ENCODE peak calls at places on chromosomes 2 and 18, in ten cellular contexts. U is MCF 10A, I is tibial nerve, B is uterus, N is thoracic aorta, O is OCI-LY7, X is choroid plexus epithelial cell, F is HepG2, Y is HFFc6, A is pancreas. P is an unnamed sample.

GRCh38 chr2:28683100-28683706 is 68.4 kb upstream of the PPP1CB start:
- DNase-seq in U (peak; percentile 70), I (peak; percentile 42), B (peak; percentile 81), N (peak; percentile 49), O (no peak), X (peak; percentile 98), F (peak; percentile 42), Y (peak; percentile 45), A (peak; percentile 82), P (no peak)

GRCh38 chr2:217010173-217010572 is 150.3 kb upstream of the TNP1 start:
- DNase-seq in U (no peak), I (no peak), B (no peak), N (no peak), O (no peak), X (no peak), F (peak; percentile 21), Y (no peak), A (no peak), P (no peak)

GRCh38 chr18:12318857-12319256 is 10.8 kb downstream of the TUBB6 start:
- DNase-seq in U (no peak), I (no peak), B (no peak), N (no peak), O (no peak), X (no peak), F (no peak), Y (no peak), A (no peak), P (no peak)

GRCh38 chr2:178070824-178071223 is 1.8 kb downstream of the PDE11A start:
- DNase-seq in U (no peak), I (no peak), B (no peak), N (no peak), O (no peak), X (no peak), F (peak; percentile 57), Y (peak; percentile 3), A (no peak), P (no peak)

GRCh38 chr2:170321526-170321925 is 143.6 kb downstream of the MYO3B start:
- DNase-seq in U (no peak), I (no peak), B (no peak), N (no peak), O (no peak), X (no peak), F (no peak), Y (no peak), A (no peak), P (no peak)

GRCh38 chr2:241225545-241225944 is 37.1 kb downstream of the ANO7 start:
- DNase-seq in U (no peak), I (no peak), B (no peak), N (no peak), O (no peak), X (no peak), F (no peak), Y (no peak), A (peak; percentile 16), P (no peak)

GRCh38 chr2:223877771-223878410 is 40.5 kb upstream of the AP1S3 start:
- DNase-seq in U (no peak), I (no peak), B (no peak), N (no peak), O (no peak), X (no peak), F (no peak), Y (no peak), A (no peak), P (no peak)

GRCh38 chr18:50819727-50820378 is at the start of gene MRO:
- DNase-seq in U (peak; percentile 80), I (peak; percentile 75), B (peak; percentile 81), N (peak; percentile 28), O (peak; percentile 75), X (peak; percentile 82), F (peak; percentile 58), Y (peak; percentile 51), A (peak; percentile 82), P (peak; percentile 96)

GRCh38 chr18:70234667-70235459 is 29.4 kb upstream of the RTTN start:
- DNase-seq in U (peak; percentile 6), I (no peak), B (no peak), N (no peak), O (no peak), X (peak; percentile 22), F (no peak), Y (no peak), A (no peak), P (no peak)

GRCh38 chr18:31603335-31603734 is 11.7 kb downstream of the TTR start:
- DNase-seq in U (peak; percentile 25), I (no peak), B (no peak), N (no peak), O (no peak), X (no peak), F (no peak), Y (no peak), A (no peak), P (no peak)

GRCh38 chr18:44742741-44743311 is 62.1 kb downstream of the SETBP1 start:
- DNase-seq in U (no peak), I (peak; percentile 37), B (peak; percentile 76), N (no peak), O (no peak), X (peak; percentile 62), F (no peak), Y (no peak), A (peak; percentile 32), P (no peak)

GRCh38 chr2:17309741-17310339 is 208.4 kb downstream of the RAD51AP2 start:
- DNase-seq in U (peak; percentile 83), I (no peak), B (no peak), N (no peak), O (peak; percentile 57), X (peak; percentile 82), F (peak; percentile 86), Y (no peak), A (no peak), P (no peak)

GRCh38 chr2:233414777-233415570 is 60.7 kb downstream of the DGKD start:
- DNase-seq in U (peak; percentile 93), I (no peak), B (no peak), N (peak; percentile 34), O (no peak), X (no peak), F (no peak), Y (peak; percentile 48), A (no peak), P (no peak)

GRCh38 chr18:5309888-5310470 is 14.5 kb upstream of the ZBTB14 start:
- DNase-seq in U (peak; percentile 14), I (no peak), B (no peak), N (no peak), O (peak; percentile 62), X (no peak), F (no peak), Y (no peak), A (no peak), P (no peak)

GRCh38 chr2:51613-52012 is 5.3 kb upstream of the FAM110C start:
- DNase-seq in U (no peak), I (no peak), B (no peak), N (no peak), O (no peak), X (no peak), F (no peak), Y (no peak), A (no peak), P (no peak)

GRCh38 chr2:179595284-179595683 is 266.1 kb downstream of the ZNF385B start:
- DNase-seq in U (peak; percentile 16), I (no peak), B (no peak), N (no peak), O (no peak), X (no peak), F (peak; percentile 33), Y (no peak), A (no peak), P (no peak)
- TF ChIP-seq CTCF in U (no peak), I (no peak), B (no peak), N (no peak), O (peak; percentile 30), X (no peak), F (peak; percentile 51), Y (peak; percentile 34), A (no peak), P (no peak)

DNA sequence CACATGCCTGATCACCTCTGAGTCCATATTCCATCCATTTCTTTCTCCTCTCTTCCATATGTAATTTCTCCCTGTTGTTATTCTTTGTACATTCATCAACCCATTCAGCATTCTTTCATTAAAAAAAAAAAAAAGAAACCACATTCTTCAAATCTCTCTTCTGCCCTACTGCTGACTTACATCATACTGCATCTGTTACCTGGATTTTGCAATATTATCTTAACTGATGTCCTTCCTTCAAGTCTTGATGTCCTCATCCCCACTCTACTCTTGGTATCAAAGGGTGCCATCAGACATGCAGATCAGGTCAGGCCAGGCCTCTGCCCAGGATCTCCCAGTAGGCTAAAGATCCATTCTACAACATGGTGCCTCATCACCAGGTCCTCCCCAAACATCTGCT is 90.6 kb downstream of the SGPP2 start:
- DNase-seq in U (peak; percentile 12), I (no peak), B (no peak), N (no peak), O (no peak), X (no peak), F (no peak), Y (no peak), A (no peak), P (no peak)
- TF ChIP-seq CTCF in U (no peak), I (no peak), B (no peak), N (no peak), O (no peak), X (no peak), F (no peak), Y (no peak), A (no peak), P (no peak)

GRCh38 chr2:180707867-180708205 is 272.6 kb upstream of the UBE2E3 start:
- DNase-seq in U (peak; percentile 98), I (no peak), B (no peak), N (no peak), O (no peak), X (peak; percentile 97), F (peak; percentile 4), Y (peak; percentile 92), A (no peak), P (no peak)
- TF ChIP-seq CTCF in U (no peak), I (no peak), B (no peak), N (no peak), O (no peak), X (no peak), F (no peak), Y (no peak), A (no peak), P (no peak)

GRCh38 chr2:15937882-15938802 is 2.2 kb upstream of the MYCN start:
- DNase-seq in U (no peak), I (no peak), B (no peak), N (no peak), O (no peak), X (no peak), F (no peak), Y (no peak), A (no peak), P (no peak)

GRCh38 chr2:15938803-15939555 is 1.4 kb upstream of the MYCN start:
- DNase-seq in U (no peak), I (no peak), B (no peak), N (no peak), O (no peak), X (no peak), F (no peak), Y (no peak), A (no peak), P (no peak)

GRCh38 chr2:15940661-15941482 is 522 bp downstream of the MYCN start:
- DNase-seq in U (no peak), I (no peak), B (no peak), N (no peak), O (no peak), X (no peak), F (no peak), Y (no peak), A (no peak), P (peak; percentile 70)

GRCh38 chr2:15939854-15940660 is at the start of gene MYCN:
- DNase-seq in U (peak; percentile 42), I (peak; percentile 28), B (peak; percentile 60), N (no peak), O (peak; percentile 15), X (peak; percentile 52), F (peak; percentile 41), Y (no peak), A (no peak), P (no peak)

GRCh38 chr2:15939556-15939853 is 845 bp upstream of the MYCN start:
- DNase-seq in U (no peak), I (no peak), B (no peak), N (no peak), O (no peak), X (no peak), F (no peak), Y (no peak), A (peak; percentile 62), P (peak; percentile 87)
- TF ChIP-seq CTCF in U (no peak), I (no peak), B (no peak), N (peak; percentile 43), O (no peak), X (peak; percentile 63), F (peak; percentile 93), Y (no peak), A (peak; percentile 63), P (no peak)

P was measured in lower leg skin.